ENCODE peak calls at places on chromosomes 12 and 14, in nine cellular contexts. Z, T, F, W, R, P, I, G and X are unnamed samples.
A peak's percentile ranks its signal among the peaks of the same experiment; 100 is the strongest.

GRCh38 chr14:94451091-94451751 is 1.4 kb downstream of the SERPINA11 start:
- DNase-seq in W (no peak), G (no peak), Z (no peak), F (no peak), P (no peak), I (no peak), R (no peak), T (no peak), X (no peak)

GRCh38 chr14:88706425-88706824 is 86.3 kb downstream of the EML5 start:
- DNase-seq in F (no peak), R (no peak), T (peak; percentile 1), W (no peak), I (no peak), P (no peak), Z (no peak), G (peak; percentile 28), X (no peak)

GRCh38 chr14:20934148-20934762 is 21.0 kb upstream of the RNASE2 start:
- DNase-seq in F (peak; percentile 29), G (peak; percentile 14), P (peak; percentile 71), I (peak; percentile 3), T (peak; percentile 15), R (no peak), Z (no peak), W (peak; percentile 61), X (no peak)

GRCh38 chr14:55802986-55803431 is 223.0 kb downstream of the KTN1 start:
- DNase-seq in G (peak; percentile 94), R (peak; percentile 87), Z (no peak), W (no peak), F (no peak), T (peak; percentile 64), P (peak; percentile 34), I (peak; percentile 64), X (no peak)

GRCh38 chr14:32491413-32492016 is 162.4 kb downstream of the AKAP6 start:
- DNase-seq in G (no peak), I (no peak), Z (no peak), T (no peak), R (no peak), W (no peak), F (no peak), P (no peak), X (no peak)

GRCh38 chr14:74217672-74218448 is 21.4 kb upstream of the VSX2 start:
- DNase-seq in F (peak; percentile 69), W (peak; percentile 94), R (peak; percentile 59), P (peak; percentile 82), T (peak; percentile 70), I (peak; percentile 63), Z (peak; percentile 63), G (peak; percentile 62), X (peak; percentile 70)

GRCh38 chr12:102095677-102096263 is 24.1 kb downstream of the NUP37 start:
- DNase-seq in F (peak; percentile 3), T (peak; percentile 72), P (no peak), R (peak; percentile 31), I (peak; percentile 48), W (no peak), G (peak; percentile 12), Z (no peak), X (no peak)

GRCh38 chr14:68172216-68172615 is 352.6 kb downstream of the RAD51B start:
- DNase-seq in R (no peak), F (no peak), T (no peak), Z (no peak), I (no peak), G (peak; percentile 66), W (no peak), P (no peak), X (no peak)

GRCh38 chr14:26791117-26791806 is 193.4 kb upstream of the NOVA1 start:
- DNase-seq in F (no peak), Z (no peak), R (no peak), W (no peak), P (no peak), G (no peak), I (no peak), T (no peak), X (no peak)

GRCh38 chr12:104345234-104346066 is 41.9 kb downstream of the EID3 start:
- DNase-seq in F (no peak), P (no peak), Z (no peak), W (peak; percentile 21), T (no peak), I (no peak), G (no peak), R (no peak), X (no peak)

GRCh38 chr12:20716037-20716436 is 20.9 kb downstream of the SLCO1C1 start:
- DNase-seq in F (peak; percentile 84), R (no peak), Z (no peak), P (no peak), W (no peak), G (no peak), I (no peak), T (no peak), X (no peak)

GRCh38 chr14:102727336-102728095 is 49.7 kb upstream of the TRAF3 start:
- DNase-seq in F (no peak), Z (no peak), T (no peak), R (no peak), G (no peak), W (peak; percentile 4), P (no peak), I (no peak), X (no peak)

GRCh38 chr14:94751321-94751720 is 18.6 kb downstream of the GSC start:
- DNase-seq in Z (no peak), W (no peak), I (no peak), F (no peak), G (no peak), T (no peak), R (no peak), P (no peak), X (no peak)

GRCh38 chr12:13000935-13001724 is 1.1 kb upstream of the HEBP1 start:
- DNase-seq in T (peak; percentile 62), F (peak; percentile 65), P (peak; percentile 76), G (peak; percentile 62), W (peak; percentile 80), Z (peak; percentile 18), I (peak; percentile 68), R (peak; percentile 74), X (peak; percentile 20)

GRCh38 chr14:99127651-99128167 is 144.3 kb downstream of the BCL11B start:
- DNase-seq in P (peak; percentile 94), T (peak; percentile 1), R (no peak), G (peak; percentile 48), F (no peak), W (peak; percentile 30), I (no peak), Z (no peak), X (no peak)

GRCh38 chr12:121217761-121218160 is 7.8 kb downstream of the P2RX4 start:
- DNase-seq in Z (no peak), T (no peak), G (peak; percentile 47), R (no peak), P (no peak), F (no peak), I (no peak), W (no peak), X (no peak)

GRCh38 chr12:56198836-56199235 is 9.6 kb upstream of the SMARCC2 start:
- DNase-seq in P (no peak), R (no peak), G (no peak), F (no peak), Z (no peak), I (no peak), W (no peak), T (peak; percentile 25), X (no peak)

GRCh38 chr12:56768424-56768823 is 5.3 kb downstream of the HSD17B6 start:
- DNase-seq in I (no peak), F (no peak), Z (no peak), T (no peak), W (no peak), P (no peak), R (no peak), G (no peak), X (no peak)

GRCh38 chr14:78606111-78606510 is 435.9 kb downstream of the NRXN3 start:
- DNase-seq in P (peak; percentile 14), G (peak; percentile 84), R (no peak), F (no peak), W (no peak), I (peak; percentile 78), Z (no peak), T (peak; percentile 78), X (no peak)

GRCh38 chr14:60720962-60721330 is 3.2 kb downstream of the SIX4 start:
- DNase-seq in W (no peak), G (no peak), Z (no peak), I (no peak), R (no peak), F (no peak), T (no peak), P (peak; percentile 5), X (no peak)

GRCh38 chr14:72736348-72736747 is 157.6 kb downstream of the DPF3 start:
- DNase-seq in W (no peak), P (peak; percentile 19), F (peak; percentile 6), T (peak; percentile 96), G (peak; percentile 30), R (peak; percentile 33), I (peak; percentile 27), Z (no peak), X (no peak)

GRCh38 chr12:80154261-80154660 is 54.9 kb downstream of the OTOGL start:
- DNase-seq in F (no peak), W (no peak), P (peak; percentile 5), T (peak; percentile 60), I (peak; percentile 27), G (no peak), R (no peak), Z (no peak), X (no peak)

GRCh38 chr14:22653012-22653621 is 9.0 kb upstream of the OR6J1 start:
- DNase-seq in T (peak; percentile 85), Z (peak; percentile 32), G (peak; percentile 79), I (peak; percentile 76), R (peak; percentile 80), W (peak; percentile 67), F (peak; percentile 60), P (peak; percentile 86), X (peak; percentile 17)

GRCh38 chr12:46908936-46909635 is 83.3 kb upstream of the SLC38A4 start:
- DNase-seq in F (no peak), P (no peak), R (no peak), T (no peak), I (no peak), W (no peak), G (no peak), Z (no peak), X (no peak)

GRCh38 chr12:28114488-28114887 is 75.8 kb upstream of the CCDC91 start:
- DNase-seq in T (no peak), F (no peak), W (no peak), Z (no peak), P (no peak), I (peak; percentile 54), R (no peak), G (peak; percentile 71), X (no peak)

GRCh38 chr12:95646781-95647184 is 95.5 kb upstream of the USP44 start:
- DNase-seq in F (no peak), Z (no peak), T (peak; percentile 83), G (peak; percentile 70), W (no peak), R (no peak), P (peak; percentile 62), I (no peak), X (no peak)

GRCh38 chr14:36938678-36939077 is 233.7 kb downstream of the SLC25A21 start:
- DNase-seq in R (no peak), I (no peak), Z (no peak), T (no peak), P (no peak), G (no peak), W (no peak), F (no peak), X (no peak)

GRCh38 chr12:118840399-118840798 is 140.9 kb upstream of the SRRM4 start:
- DNase-seq in G (no peak), R (no peak), Z (no peak), T (no peak), W (no peak), F (peak; percentile 7), I (no peak), P (no peak), X (no peak)